ENCODE peak calls at places on chromosomes 12 and 14, in six cellular contexts. A is retina; G is activated T-cell treated with anti-CD3 and anti-CD28 coated beads, Interleukin-2, amount 50 U/mL, for 72 hours; S is DND-41; I is HEK293T; T is non-pigmented ciliary epithelial cell. E is an unnamed sample.

GRCh38 chr12:132874175-132874574 is 13.2 kb downstream of the CHFR start:
- DNase-seq in A (no peak), G (no peak), S (no peak), I (no peak), T (no peak), E (no peak)

GRCh38 chr14:88559852-88560251 is 3.0 kb upstream of the ZC3H14 start:
- DNase-seq in A (peak; percentile 12), G (no peak), S (no peak), I (no peak), T (no peak), E (no peak)

GRCh38 chr12:45644521-45644920 is 85.0 kb upstream of the ARID2 start:
- DNase-seq in A (no peak), G (no peak), S (peak; percentile 92), I (no peak), T (no peak), E (no peak)

GRCh38 chr12:64029013-64029857 is 184.7 kb downstream of the SRGAP1 start:
- DNase-seq in A (no peak), G (no peak), S (no peak), I (no peak), T (no peak), E (no peak)

GRCh38 chr14:89215166-89215940 is 201.7 kb downstream of the FOXN3 start:
- DNase-seq in A (no peak), G (no peak), S (no peak), I (no peak), T (no peak), E (no peak)

GRCh38 chr14:61281911-61282310 is 773 bp upstream of the TMEM30B start:
- DNase-seq in A (no peak), G (no peak), S (no peak), I (no peak), T (no peak), E (no peak)

GRCh38 chr12:65891219-65891618 is 66.9 kb downstream of the HMGA2 start:
- DNase-seq in A (no peak), G (no peak), S (no peak), I (no peak), T (no peak), E (no peak)

GRCh38 chr14:79659995-79660975 is 551.0 kb downstream of the DIO2 start:
- DNase-seq in A (no peak), G (no peak), S (no peak), I (no peak), T (no peak), E (no peak)

GRCh38 chr14:20998674-20999366 is at the start of gene SLC39A2:
- DNase-seq in A (no peak), G (no peak), S (no peak), I (peak; percentile 22), T (no peak), E (no peak)

GRCh38 chr12:107356266-107356936 is 263.1 kb upstream of the CRY1 start:
- DNase-seq in A (no peak), G (no peak), S (no peak), I (no peak), T (no peak), E (no peak)

E was measured in glutamatergic neuron.